ENCODE peak calls at places on chromosomes 5 and 9, in seven cellular contexts. One of them, this sample, is unnamed. For H3K9me3, the result is how much of the 10 kb centered on the place peaks cover.

GRCh38 chr9:2729003-2729402 is 11.7 kb downstream of the KCNV2 start:
- DNase-seq in uterus: no peak
- DNase-seq in A549: no peak
- DNase-seq in RWPE2: no peak
- DNase-seq in transverse colon: no peak
- DNase-seq in gastrocnemius medialis: no peak
- DNase-seq in heart right ventricle: no peak
- DNase-seq in this sample: no peak

GRCh38 chr9:92976436-92976835 is 29.1 kb downstream of the FGD3 start:
- DNase-seq in uterus: no peak
- DNase-seq in A549: no peak
- DNase-seq in RWPE2: no peak
- DNase-seq in transverse colon: no peak
- DNase-seq in gastrocnemius medialis: no peak
- DNase-seq in heart right ventricle: no peak
- DNase-seq in this sample: no peak

GRCh38 chr5:174045470-174046025 is at the start of gene NSG2:
- DNase-seq in uterus: peak
- DNase-seq in A549: peak
- DNase-seq in RWPE2: peak
- DNase-seq in transverse colon: peak
- DNase-seq in gastrocnemius medialis: peak
- DNase-seq in heart right ventricle: peak
- DNase-seq in this sample: no peak

GRCh38 chr9:96566401-96567202 is 53.0 kb downstream of the CDC14B start:
- DNase-seq in uterus: peak
- DNase-seq in A549: peak
- DNase-seq in RWPE2: peak
- DNase-seq in transverse colon: peak
- DNase-seq in gastrocnemius medialis: peak
- DNase-seq in heart right ventricle: peak
- DNase-seq in this sample: peak

GRCh38 chr5:36414869-36415282 is 113.2 kb upstream of the RANBP3L start:
- DNase-seq in uterus: no peak
- DNase-seq in A549: no peak
- DNase-seq in RWPE2: no peak
- DNase-seq in transverse colon: no peak
- DNase-seq in gastrocnemius medialis: no peak
- DNase-seq in heart right ventricle: no peak
- DNase-seq in this sample: no peak

GRCh38 chr5:122534829-122535228 is 222.8 kb downstream of the SNCAIP start:
- DNase-seq in uterus: no peak
- DNase-seq in A549: no peak
- DNase-seq in RWPE2: no peak
- DNase-seq in transverse colon: no peak
- DNase-seq in gastrocnemius medialis: no peak
- DNase-seq in heart right ventricle: no peak
- DNase-seq in this sample: no peak

GRCh38 chr5:56269216-56269927 is 36.2 kb upstream of the ANKRD55 start:
- DNase-seq in uterus: no peak
- DNase-seq in A549: peak
- DNase-seq in RWPE2: no peak
- DNase-seq in transverse colon: no peak
- DNase-seq in gastrocnemius medialis: no peak
- DNase-seq in heart right ventricle: no peak
- DNase-seq in this sample: no peak

GRCh38 chr5:2482778-2483177 is 268.7 kb downstream of the IRX2 start:
- DNase-seq in uterus: no peak
- DNase-seq in A549: no peak
- DNase-seq in RWPE2: no peak
- DNase-seq in transverse colon: no peak
- DNase-seq in gastrocnemius medialis: no peak
- DNase-seq in heart right ventricle: no peak
- DNase-seq in this sample: no peak

GRCh38 chr9:137632432-137633161 is 13.8 kb downstream of the EHMT1 start:
- DNase-seq in uterus: no peak
- DNase-seq in A549: no peak
- DNase-seq in RWPE2: no peak
- DNase-seq in transverse colon: no peak
- DNase-seq in gastrocnemius medialis: no peak
- DNase-seq in heart right ventricle: no peak
- DNase-seq in this sample: no peak

GRCh38 chr5:5886812-5887486 is 464.5 kb downstream of the ICE1 start:
- DNase-seq in uterus: no peak
- DNase-seq in A549: peak
- DNase-seq in RWPE2: no peak
- DNase-seq in transverse colon: peak
- DNase-seq in gastrocnemius medialis: peak
- DNase-seq in heart right ventricle: no peak
- DNase-seq in this sample: peak

GRCh38 chr5:90967851-90968250 is 409.3 kb downstream of the ADGRV1 start:
- DNase-seq in uterus: no peak
- DNase-seq in A549: no peak
- DNase-seq in RWPE2: no peak
- DNase-seq in transverse colon: no peak
- DNase-seq in gastrocnemius medialis: no peak
- DNase-seq in heart right ventricle: no peak
- DNase-seq in this sample: no peak

GRCh38 chr9:95721132-95721531 is 154.4 kb upstream of the ERCC6L2 start:
- DNase-seq in uterus: no peak
- DNase-seq in A549: no peak
- DNase-seq in RWPE2: no peak
- DNase-seq in transverse colon: peak
- DNase-seq in gastrocnemius medialis: no peak
- DNase-seq in heart right ventricle: no peak
- DNase-seq in this sample: no peak

GRCh38 chr9:112170235-112170634 is 4.9 kb downstream of the SUSD1 start:
- DNase-seq in uterus: no peak
- DNase-seq in A549: no peak
- DNase-seq in RWPE2: no peak
- DNase-seq in transverse colon: peak
- DNase-seq in gastrocnemius medialis: no peak
- DNase-seq in heart right ventricle: no peak
- DNase-seq in this sample: no peak

DNA sequence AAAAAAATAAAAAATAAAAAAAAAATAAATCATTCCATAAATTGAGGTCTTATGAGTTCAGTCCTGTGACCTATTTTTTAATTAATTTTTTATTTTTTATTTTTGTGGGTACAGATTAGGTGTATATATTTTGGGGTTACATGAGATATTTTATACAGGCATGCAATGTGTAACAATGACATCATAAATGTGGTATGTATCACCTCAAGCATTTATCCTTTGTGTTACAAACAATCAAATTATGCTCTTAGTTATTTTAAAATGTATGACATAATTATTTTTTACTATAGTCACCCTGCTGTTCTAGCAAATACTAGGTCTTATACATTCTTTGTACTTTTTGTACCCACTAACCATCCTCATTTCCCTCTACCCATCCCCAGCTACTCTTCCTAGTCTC is 537.9 kb downstream of the HINT1 start:
- DNase-seq in uterus: no peak
- DNase-seq in A549: no peak
- DNase-seq in RWPE2: no peak
- DNase-seq in transverse colon: no peak
- DNase-seq in gastrocnemius medialis: no peak
- DNase-seq in heart right ventricle: no peak
- DNase-seq in this sample: no peak
- H3K9me3 ChIP-seq in uterus: under half
- H3K9me3 ChIP-seq in A549: under half
- H3K9me3 ChIP-seq in RWPE2: under half
- H3K9me3 ChIP-seq in transverse colon: under half
- H3K9me3 ChIP-seq in gastrocnemius medialis: under half
- H3K9me3 ChIP-seq in heart right ventricle: under half
- H3K9me3 ChIP-seq in this sample: under half

GRCh38 chr5:148384389-148384756 is 615 bp downstream of the FBXO38 start:
- DNase-seq in uterus: no peak
- DNase-seq in A549: peak
- DNase-seq in RWPE2: no peak
- DNase-seq in transverse colon: no peak
- DNase-seq in gastrocnemius medialis: no peak
- DNase-seq in heart right ventricle: no peak
- DNase-seq in this sample: no peak

GRCh38 chr5:148382961-148383360 is 797 bp upstream of the FBXO38 start:
- DNase-seq in uterus: no peak
- DNase-seq in A549: no peak
- DNase-seq in RWPE2: no peak
- DNase-seq in transverse colon: no peak
- DNase-seq in gastrocnemius medialis: no peak
- DNase-seq in heart right ventricle: no peak
- DNase-seq in this sample: no peak

GRCh38 chr5:148381906-148382305 is 1.9 kb upstream of the FBXO38 start:
- DNase-seq in uterus: no peak
- DNase-seq in A549: no peak
- DNase-seq in RWPE2: no peak
- DNase-seq in transverse colon: no peak
- DNase-seq in gastrocnemius medialis: no peak
- DNase-seq in heart right ventricle: no peak
- DNase-seq in this sample: no peak

GRCh38 chr5:148385094-148385493 is 1.3 kb downstream of the FBXO38 start:
- DNase-seq in uterus: no peak
- DNase-seq in A549: no peak
- DNase-seq in RWPE2: no peak
- DNase-seq in transverse colon: no peak
- DNase-seq in gastrocnemius medialis: no peak
- DNase-seq in heart right ventricle: no peak
- DNase-seq in this sample: no peak

DNA sequence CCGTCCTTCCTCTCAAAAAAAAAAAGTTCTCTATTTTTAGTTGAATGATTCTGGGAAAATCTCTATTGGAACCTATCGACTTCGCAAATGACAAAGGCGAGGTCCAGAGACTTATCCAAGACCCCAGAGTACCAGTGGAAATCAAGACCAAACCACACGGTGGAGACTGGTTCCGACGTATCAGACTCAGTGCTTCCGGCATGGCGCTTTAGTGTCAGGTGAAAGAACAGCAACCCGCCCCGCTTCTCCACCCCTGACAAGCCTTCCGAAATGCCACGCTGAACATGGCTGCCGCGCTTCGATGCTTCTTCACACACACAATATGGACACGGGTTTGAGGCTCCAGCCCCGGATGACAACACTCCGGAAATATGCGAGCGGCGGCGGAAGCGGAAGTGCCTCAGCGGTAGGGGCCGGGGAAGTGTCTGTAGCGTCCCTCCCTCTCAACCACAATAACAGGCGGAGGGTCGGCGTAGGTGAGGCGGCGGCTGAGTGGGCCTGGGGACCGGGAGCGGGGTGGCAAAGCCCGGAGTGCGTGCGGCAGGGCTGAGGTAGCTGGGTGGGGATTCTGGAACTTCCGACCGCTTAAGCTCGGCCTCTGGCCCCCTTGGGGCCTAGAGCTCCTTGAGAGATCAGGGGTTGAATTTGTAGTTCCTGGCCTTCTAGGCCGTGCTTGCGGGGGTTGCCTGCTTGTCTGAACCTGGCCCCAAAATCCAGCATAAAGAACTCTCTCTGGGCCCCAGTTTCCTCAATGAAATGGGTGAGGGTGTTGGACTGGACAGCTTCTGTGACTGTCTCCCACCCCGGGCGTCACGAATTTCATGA is at the start of gene FBXO38:
- DNase-seq in uterus: peak
- DNase-seq in A549: peak
- DNase-seq in RWPE2: peak
- DNase-seq in transverse colon: peak
- DNase-seq in gastrocnemius medialis: peak
- DNase-seq in heart right ventricle: peak
- DNase-seq in this sample: peak
- TF ChIP-seq CTCF in uterus: no peak
- TF ChIP-seq CTCF in A549: no peak
- TF ChIP-seq CTCF in RWPE2: peak
- TF ChIP-seq CTCF in transverse colon: no peak
- TF ChIP-seq CTCF in gastrocnemius medialis: peak
- TF ChIP-seq CTCF in heart right ventricle: peak
- TF ChIP-seq CTCF in this sample: no peak

GRCh38 chr5:178496661-178497060 is 93.5 kb downstream of the COL23A1 start:
- DNase-seq in uterus: no peak
- DNase-seq in A549: no peak
- DNase-seq in RWPE2: no peak
- DNase-seq in transverse colon: no peak
- DNase-seq in gastrocnemius medialis: no peak
- DNase-seq in heart right ventricle: no peak
- DNase-seq in this sample: no peak
- H3K27ac ChIP-seq in uterus: no peak
- H3K27ac ChIP-seq in A549: no peak
- H3K27ac ChIP-seq in RWPE2: no peak
- H3K27ac ChIP-seq in transverse colon: no peak
- H3K27ac ChIP-seq in gastrocnemius medialis: no peak
- H3K27ac ChIP-seq in heart right ventricle: no peak
- H3K27ac ChIP-seq in this sample: no peak

DNA sequence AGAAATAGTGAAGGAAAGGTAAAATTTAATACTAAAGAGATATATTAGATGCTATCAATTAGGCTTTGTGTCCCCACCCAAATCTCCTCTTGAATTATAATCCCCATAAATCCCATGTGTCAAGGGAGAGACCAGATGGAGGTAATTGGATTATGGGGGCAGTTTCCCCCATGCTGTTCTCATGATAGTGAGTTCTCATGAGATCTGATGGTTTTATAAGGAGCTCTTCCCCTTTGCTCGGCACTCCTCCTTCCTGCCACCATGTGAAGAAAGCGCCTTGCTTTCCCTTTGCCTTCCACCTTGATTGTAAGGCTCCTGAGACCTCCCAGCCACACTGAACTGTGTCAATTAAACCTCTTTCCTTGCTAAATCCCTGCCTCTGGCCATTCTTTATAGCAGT is 697.0 kb upstream of the RGMB start:
- DNase-seq in uterus: no peak
- DNase-seq in A549: no peak
- DNase-seq in RWPE2: no peak
- DNase-seq in transverse colon: no peak
- DNase-seq in gastrocnemius medialis: no peak
- DNase-seq in heart right ventricle: no peak
- DNase-seq in this sample: no peak
- H3K9me3 ChIP-seq in uterus: under half
- H3K9me3 ChIP-seq in A549: under half
- H3K9me3 ChIP-seq in RWPE2: under half
- H3K9me3 ChIP-seq in transverse colon: under half
- H3K9me3 ChIP-seq in gastrocnemius medialis: under half
- H3K9me3 ChIP-seq in heart right ventricle: under half
- H3K9me3 ChIP-seq in this sample: under half

DNA sequence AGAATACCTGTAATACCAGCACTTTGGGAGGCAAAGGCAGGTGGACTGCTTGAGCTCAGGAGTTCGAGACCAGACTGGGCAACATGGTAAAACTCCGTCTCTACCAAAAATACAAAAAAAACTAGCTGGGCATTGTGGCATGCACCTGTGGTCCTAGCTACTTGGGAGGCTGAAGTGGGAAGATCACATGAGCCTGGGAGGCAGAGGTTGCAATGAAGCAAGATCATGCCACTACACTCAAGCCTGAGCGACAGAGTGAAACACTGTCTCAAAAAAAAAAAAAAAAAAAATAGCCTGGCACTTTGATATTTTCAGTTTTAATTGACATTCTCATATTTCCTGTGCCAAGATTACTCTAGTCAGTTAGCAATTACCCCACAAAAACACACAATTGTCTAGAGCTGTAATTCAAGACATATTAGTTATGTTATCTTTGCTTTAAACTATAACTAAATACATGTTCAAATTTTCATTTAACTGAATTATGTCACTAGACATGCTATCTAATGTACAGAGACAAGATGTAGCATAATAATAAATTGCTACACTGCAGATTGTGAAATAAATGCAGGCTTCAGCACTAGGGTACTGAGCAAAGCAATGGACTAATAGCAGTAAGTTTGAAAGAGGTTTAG is 378.2 kb upstream of the GRAMD2B start:
- DNase-seq in uterus: no peak
- DNase-seq in A549: no peak
- DNase-seq in RWPE2: no peak
- DNase-seq in transverse colon: no peak
- DNase-seq in gastrocnemius medialis: no peak
- DNase-seq in heart right ventricle: no peak
- DNase-seq in this sample: no peak
- TF ChIP-seq CTCF in uterus: no peak
- TF ChIP-seq CTCF in A549: no peak
- TF ChIP-seq CTCF in RWPE2: no peak
- TF ChIP-seq CTCF in transverse colon: no peak
- TF ChIP-seq CTCF in gastrocnemius medialis: no peak
- TF ChIP-seq CTCF in heart right ventricle: no peak
- TF ChIP-seq CTCF in this sample: no peak